ENCODE peak calls at places on chromosomes 16 and 17, in nine cellular contexts. L is AG09309; Y is GM12865; H is NCI-H460; T is sciatic nerve; U is RPMI8226; D is astrocyte of the hippocampus; W is mucosa of descending colon; E is stimulated activated CD4-positive, alpha-beta T cell treated with anti-CD3 and anti-CD28 coated beads, Interleukin-12 subunit alpha, Interleukin-12 subunit beta, amount 100 ng/mL, for 4 hours. Q is an unnamed sample.

GRCh38 chr16:89107209-89107582 is 13.5 kb downstream of the ACSF3 start:
- DNase-seq in W (no peak), D (no peak), T (no peak), L (no peak), U (no peak), H (no peak), Y (no peak), E (no peak), Q (no peak)

GRCh38 chr16:53864819-53865491 is 161.0 kb downstream of the FTO start:
- DNase-seq in E (no peak), Y (no peak), L (no peak), U (no peak), D (peak; percentile 72), H (no peak), T (no peak), W (no peak), Q (no peak)

GRCh38 chr17:45700171-45701090 is 83.7 kb upstream of the CRHR1 start:
- DNase-seq in W (no peak), Y (no peak), T (no peak), E (no peak), L (no peak), U (no peak), D (no peak), H (no peak), Q (no peak)

GRCh38 chr16:89330177-89330856 is 112.8 kb downstream of the ZNF778 start:
- DNase-seq in L (no peak), E (no peak), D (peak; percentile 82), H (no peak), Y (no peak), T (no peak), W (peak; percentile 24), U (no peak), Q (no peak)

GRCh38 chr17:64148017-64148631 is 18.2 kb upstream of the ERN1 start:
- DNase-seq in H (no peak), T (no peak), Y (peak; percentile 37), L (no peak), U (peak; percentile 13), W (no peak), E (no peak), D (no peak), Q (peak; percentile 53)

GRCh38 chr16:50497592-50497991 is 50.6 kb upstream of the NKD1 start:
- DNase-seq in H (no peak), W (no peak), T (no peak), U (no peak), L (no peak), Y (no peak), E (no peak), D (peak; percentile 28), Q (no peak)

GRCh38 chr16:74448990-74449389 is 27.7 kb upstream of the CLEC18B start:
- DNase-seq in D (peak; percentile 70), Y (no peak), T (peak; percentile 78), L (peak; percentile 83), E (no peak), U (no peak), H (no peak), W (peak; percentile 37), Q (no peak)

GRCh38 chr17:64785050-64785449 is 122.9 kb upstream of the SMURF2 start:
- DNase-seq in D (no peak), E (no peak), U (no peak), H (no peak), T (peak; percentile 45), L (no peak), Y (no peak), W (peak; percentile 32), Q (no peak)

GRCh38 chr16:88978608-88979346 is 1.8 kb upstream of the CBFA2T3 start:
- DNase-seq in U (peak; percentile 75), H (no peak), Y (peak; percentile 89), T (no peak), W (peak; percentile 49), D (no peak), L (no peak), E (no peak), Q (no peak)

GRCh38 chr16:67017810-67018488 is 11.0 kb upstream of the CBFB start:
- DNase-seq in E (peak; percentile 80), Y (peak; percentile 96), L (peak; percentile 59), U (peak; percentile 94), H (peak; percentile 95), W (peak; percentile 87), D (peak; percentile 90), T (peak; percentile 71), Q (peak; percentile 98)

GRCh38 chr17:81049973-81050551 is 15.1 kb downstream of the BAIAP2 start:
- DNase-seq in H (no peak), U (peak; percentile 95), T (no peak), L (no peak), E (no peak), W (peak; percentile 75), Y (peak; percentile 53), D (peak; percentile 84), Q (no peak)

GRCh38 chr17:49459401-49459984 is 35.6 kb upstream of the NGFR start:
- DNase-seq in E (no peak), W (no peak), U (no peak), H (no peak), Y (no peak), T (no peak), D (no peak), L (no peak), Q (no peak)

GRCh38 chr17:39777534-39778365 is 40.0 kb downstream of the GRB7 start:
- DNase-seq in E (no peak), U (no peak), D (no peak), H (no peak), T (no peak), Y (peak; percentile 88), W (no peak), L (no peak), Q (peak; percentile 80)

GRCh38 chr16:85369741-85370528 is 243.2 kb upstream of the GSE1 start:
- DNase-seq in Y (peak; percentile 29), L (no peak), W (peak; percentile 86), H (peak; percentile 21), E (peak; percentile 46), T (no peak), U (peak; percentile 41), D (peak; percentile 70), Q (peak; percentile 74)

GRCh38 chr16:72554935-72555334 is 383.0 kb upstream of the PMFBP1 start:
- DNase-seq in D (no peak), H (no peak), E (no peak), L (no peak), W (no peak), T (no peak), U (no peak), Y (no peak), Q (no peak)

GRCh38 chr17:1485311-1485747 is 7.2 kb downstream of the MYO1C start:
- DNase-seq in L (no peak), U (peak; percentile 40), W (peak; percentile 81), H (no peak), T (peak; percentile 72), Y (peak; percentile 69), E (no peak), D (peak; percentile 55), Q (peak; percentile 72)

GRCh38 chr17:27733771-27734170 is 66.6 kb downstream of the NOS2 start:
- DNase-seq in H (peak; percentile 95), D (no peak), Y (no peak), T (no peak), E (no peak), U (no peak), W (no peak), L (no peak), Q (no peak)

GRCh38 chr16:14070555-14070876 is 603 bp upstream of the MRTFB start:
- DNase-seq in E (no peak), H (no peak), Y (no peak), D (no peak), T (no peak), U (no peak), W (no peak), L (no peak), Q (no peak)

GRCh38 chr17:9912146-9913099 is 7.4 kb upstream of the RCVRN start:
- DNase-seq in H (no peak), D (no peak), E (no peak), W (no peak), L (no peak), T (no peak), Y (no peak), U (no peak), Q (no peak)

GRCh38 chr16:85711982-85712587 is 23.3 kb upstream of the GINS2 start:
- DNase-seq in L (no peak), D (no peak), Y (no peak), E (no peak), U (peak; percentile 40), T (no peak), W (no peak), H (no peak), Q (no peak)

GRCh38 chr17:30554839-30555751 is 77.9 kb downstream of the GOSR1 start:
- DNase-seq in U (no peak), E (no peak), L (no peak), H (peak; percentile 1), Y (peak; percentile 14), T (no peak), W (peak; percentile 34), D (peak; percentile 22), Q (peak; percentile 71)

GRCh38 chr16:58644765-58645487 is 15.3 kb upstream of the CNOT1 start:
- DNase-seq in U (peak; percentile 46), L (no peak), Y (no peak), H (no peak), E (no peak), D (no peak), T (no peak), W (no peak), Q (no peak)

GRCh38 chr16:83967838-83968482 is at the start of gene NECAB2:
- DNase-seq in D (peak; percentile 62), L (no peak), U (peak; percentile 45), E (no peak), H (no peak), Y (peak; percentile 18), W (peak; percentile 53), T (peak; percentile 75), Q (peak; percentile 67)

GRCh38 chr16:4580245-4580644 is 24.1 kb downstream of the C16orf96 start:
- DNase-seq in U (no peak), D (peak; percentile 65), W (no peak), L (no peak), E (no peak), H (no peak), Y (no peak), T (no peak), Q (no peak)

GRCh38 chr16:81035398-81035974 is at the start of gene ATMIN:
- DNase-seq in W (peak; percentile 94), H (peak; percentile 78), U (peak; percentile 91), Y (peak; percentile 93), L (peak; percentile 17), E (peak; percentile 90), D (peak; percentile 96), T (peak; percentile 90), Q (peak; percentile 96)

GRCh38 chr17:55576237-55576998 is 65.2 kb upstream of the SMIM36 start:
- DNase-seq in D (peak; percentile 63), Y (peak; percentile 24), E (no peak), W (no peak), H (peak; percentile 60), L (no peak), T (peak; percentile 68), U (peak; percentile 13), Q (peak; percentile 57)

GRCh38 chr16:24729967-24730815 is 740 bp downstream of the TNRC6A start:
- DNase-seq in L (no peak), D (peak; percentile 48), U (peak; percentile 47), E (peak; percentile 41), Y (peak; percentile 38), W (peak; percentile 70), H (no peak), T (peak; percentile 66), Q (peak; percentile 56)